ENCODE peak calls at places on chromosomes 11 and 22, in six cellular contexts. W is uterus, K is tibial artery, P is kidney, C is IMR-90, D is psoas muscle. E is an unnamed sample. For H3K4me1, the result is how much of the 10 kb centered on the place peaks cover.

GRCh38 chr22:16601437-16602223 is 9.0 kb upstream of the CCT8L2 start:
- DNase-seq in W (no peak), D (peak), K (no peak), P (no peak), C (no peak), E (no peak)

GRCh38 chr11:2737226-2737590 is 37.4 kb upstream of the KCNQ1OT1 start:
- DNase-seq in K (no peak), W (no peak), P (peak), C (no peak), D (no peak), E (no peak)

GRCh38 chr22:24401824-24402434 is 25.5 kb upstream of the ADORA2A start:
- DNase-seq in K (peak), D (no peak), P (peak), C (no peak), W (no peak), E (no peak)

GRCh38 chr11:6612816-6613136 is 760 bp upstream of the TAF10 start:
- DNase-seq in P (peak), C (no peak), K (peak), D (no peak), W (no peak), E (no peak)

GRCh38 chr11:1291295-1292017 is 18.0 kb downstream of the TOLLIP start:
- DNase-seq in P (peak), W (peak), K (peak), C (no peak), D (no peak), E (no peak)

GRCh38 chr11:10379022-10379421 is 74.1 kb downstream of the ADM start:
- DNase-seq in P (no peak), W (no peak), C (peak), D (no peak), K (no peak), E (peak)

GRCh38 chr11:33690290-33691050 is 10.2 kb downstream of the C11orf91 start:
- DNase-seq in K (peak), P (peak), C (peak), W (peak), D (peak), E (no peak)

GRCh38 chr11:67303989-67304411 is 670 bp downstream of the SSH3 start:
- DNase-seq in P (peak), K (peak), D (no peak), C (no peak), W (peak), E (peak)

GRCh38 chr11:102323542-102324261 is 6.4 kb downstream of the BIRC3 start:
- DNase-seq in C (peak), K (no peak), W (no peak), P (no peak), D (no peak), E (no peak)

GRCh38 chr11:33857924-33858323 is 34.0 kb downstream of the LMO2 start:
- DNase-seq in W (peak), K (peak), D (peak), C (peak), P (peak), E (peak)

GRCh38 chr22:35930933-35931332 is 97.7 kb downstream of the RBFOX2 start:
- DNase-seq in D (no peak), K (no peak), W (peak), C (peak), P (no peak), E (peak)

GRCh38 chr11:123509737-123510578 is 79.9 kb downstream of the GRAMD1B start:
- DNase-seq in C (peak), K (no peak), W (no peak), D (no peak), P (no peak), E (no peak)

GRCh38 chr22:19765477-19766234 is 5.1 kb downstream of the TBX1 start:
- DNase-seq in P (no peak), D (no peak), K (no peak), C (no peak), W (no peak), E (no peak)

GRCh38 chr11:120023551-120023950 is 114.4 kb downstream of the TRIM29 start:
- DNase-seq in P (no peak), W (no peak), D (no peak), K (no peak), C (no peak), E (no peak)

GRCh38 chr22:29359469-29359868 is 28.9 kb downstream of the AP1B1 start:
- DNase-seq in D (peak), C (peak), P (no peak), K (no peak), W (peak), E (peak)

GRCh38 chr11:75346296-75346695 is 5.2 kb downstream of the ARRB1 start:
- DNase-seq in D (no peak), P (peak), K (no peak), C (no peak), W (no peak), E (no peak)
- H3K4me1 ChIP-seq in D (under half), P (half or more), K (under half), C (half or more), W (under half), E (half or more)

GRCh38 chr11:77107950-77108349 is 5.3 kb downstream of the OMP start:
- DNase-seq in W (peak), D (peak), C (peak), K (peak), P (peak), E (no peak)
- TF ChIP-seq CTCF in W (no peak), D (no peak), C (no peak), K (no peak), P (no peak), E (no peak)

GRCh38 chr11:125072210-125072960 is 9.3 kb downstream of the SLC37A2 start:
- DNase-seq in P (no peak), D (no peak), W (no peak), C (no peak), K (no peak), E (peak)
- H3K4me3 ChIP-seq in P (no peak), D (no peak), W (no peak), C (no peak), K (no peak), E (no peak)

GRCh38 chr22:46857142-46857825 is 94.8 kb downstream of the TBC1D22A start:
- DNase-seq in P (no peak), D (no peak), K (no peak), C (no peak), W (no peak), E (no peak)

GRCh38 chr22:46853191-46853590 is 90.7 kb downstream of the TBC1D22A start:
- DNase-seq in P (no peak), D (no peak), K (no peak), W (no peak), C (no peak), E (no peak)

GRCh38 chr22:46852771-46853170 is 90.3 kb downstream of the TBC1D22A start:
- DNase-seq in D (no peak), W (no peak), P (no peak), K (no peak), C (no peak), E (no peak)

GRCh38 chr22:46851941-46852340 is 89.5 kb downstream of the TBC1D22A start:
- DNase-seq in D (no peak), P (no peak), W (no peak), C (no peak), K (no peak), E (no peak)

DNA sequence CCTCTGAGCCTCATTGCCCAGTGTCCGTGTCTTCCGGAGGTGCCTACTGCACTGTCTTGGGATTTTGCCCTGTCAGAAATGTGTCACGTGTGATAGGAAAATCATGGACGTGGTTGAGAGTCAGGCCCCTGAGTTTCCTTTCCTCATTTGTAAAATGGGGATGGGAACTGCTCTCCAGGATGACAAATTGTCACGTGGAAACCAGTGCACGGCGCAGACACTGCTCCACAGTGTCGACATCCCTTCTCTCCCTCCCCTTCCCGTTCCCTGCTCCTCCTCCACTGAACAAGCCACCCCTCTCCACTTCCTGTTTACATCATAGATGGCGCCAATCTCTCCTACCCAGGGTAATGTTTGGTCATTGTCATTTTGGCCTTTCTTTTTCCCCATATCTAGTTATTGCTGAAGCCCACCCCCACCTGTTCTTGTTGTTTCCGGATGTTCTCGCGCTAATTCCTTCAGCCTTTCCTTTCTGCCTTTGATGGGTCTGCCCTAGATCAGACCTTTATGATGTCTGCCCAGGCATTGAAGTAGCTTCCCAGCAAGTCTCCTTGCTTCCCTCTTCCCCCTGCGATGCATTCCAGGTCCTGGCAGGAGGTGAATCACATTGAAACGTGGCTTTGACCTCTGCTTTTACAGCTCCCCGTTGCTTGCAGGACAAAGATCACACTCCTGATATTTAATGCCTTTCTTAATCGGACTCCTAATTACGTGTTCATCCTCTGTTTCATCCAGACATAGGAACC is 91.8 kb downstream of the TBC1D22A start:
- DNase-seq in D (no peak), W (peak), K (peak), C (peak), P (no peak), E (no peak)
- H3K4me1 ChIP-seq in D (under half), W (under half), K (under half), C (under half), P (under half), E (under half)

GRCh38 chr11:65315866-65316233 is 1.2 kb downstream of the CDC42EP2 start:
- DNase-seq in C (no peak), P (no peak), W (no peak), D (no peak), K (no peak), E (no peak)
- TF ChIP-seq CTCF in C (no peak), P (no peak), W (no peak), D (no peak), K (no peak), E (peak)

GRCh38 chr11:35862666-35863065 is 81.2 kb upstream of the LDLRAD3 start:
- DNase-seq in D (no peak), P (no peak), K (no peak), W (no peak), C (no peak), E (no peak)
- H3K4me3 ChIP-seq in D (no peak), P (no peak), K (no peak), W (no peak), C (no peak), E (no peak)

GRCh38 chr11:78262710-78263109 is 74.0 kb downstream of the USP35 start:
- DNase-seq in P (no peak), D (no peak), C (peak), K (no peak), W (no peak), E (no peak)
- H3K4me1 ChIP-seq in P (under half), D (under half), C (under half), K (under half), W (under half), E (under half)

GRCh38 chr11:133930053-133930766 is 26.6 kb downstream of the IGSF9B start:
- DNase-seq in D (no peak), K (no peak), W (no peak), P (no peak), C (no peak), E (no peak)

GRCh38 chr11:133931449-133932060 is 25.2 kb downstream of the IGSF9B start:
- DNase-seq in W (no peak), K (no peak), D (no peak), C (no peak), P (no peak), E (no peak)

GRCh38 chr11:133928628-133929059 is 28.1 kb downstream of the IGSF9B start:
- DNase-seq in C (no peak), P (no peak), D (no peak), K (no peak), W (no peak), E (no peak)

GRCh38 chr11:133929401-133930052 is 27.2 kb downstream of the IGSF9B start:
- DNase-seq in D (no peak), P (no peak), K (no peak), C (no peak), W (no peak), E (no peak)

GRCh38 chr11:133930767-133931448 is 25.9 kb downstream of the IGSF9B start:
- DNase-seq in D (no peak), K (no peak), P (no peak), C (no peak), W (no peak), E (no peak)
- TF ChIP-seq CTCF in D (no peak), K (peak), P (no peak), C (peak), W (peak), E (peak)

GRCh38 chr22:37240941-37241320 is 3.1 kb downstream of the RAC2 start:
- DNase-seq in C (no peak), K (peak), P (peak), D (no peak), W (no peak), E (no peak)

GRCh38 chr22:37242395-37242918 is 1.6 kb downstream of the RAC2 start:
- DNase-seq in C (peak), W (peak), K (no peak), P (peak), D (peak), E (no peak)

GRCh38 chr22:37239336-37240239 is 4.5 kb downstream of the RAC2 start:
- DNase-seq in C (no peak), D (no peak), K (peak), W (no peak), P (no peak), E (no peak)

GRCh38 chr22:37240240-37240940 is 3.7 kb downstream of the RAC2 start:
- DNase-seq in W (no peak), P (no peak), D (no peak), K (no peak), C (no peak), E (peak)

DNA sequence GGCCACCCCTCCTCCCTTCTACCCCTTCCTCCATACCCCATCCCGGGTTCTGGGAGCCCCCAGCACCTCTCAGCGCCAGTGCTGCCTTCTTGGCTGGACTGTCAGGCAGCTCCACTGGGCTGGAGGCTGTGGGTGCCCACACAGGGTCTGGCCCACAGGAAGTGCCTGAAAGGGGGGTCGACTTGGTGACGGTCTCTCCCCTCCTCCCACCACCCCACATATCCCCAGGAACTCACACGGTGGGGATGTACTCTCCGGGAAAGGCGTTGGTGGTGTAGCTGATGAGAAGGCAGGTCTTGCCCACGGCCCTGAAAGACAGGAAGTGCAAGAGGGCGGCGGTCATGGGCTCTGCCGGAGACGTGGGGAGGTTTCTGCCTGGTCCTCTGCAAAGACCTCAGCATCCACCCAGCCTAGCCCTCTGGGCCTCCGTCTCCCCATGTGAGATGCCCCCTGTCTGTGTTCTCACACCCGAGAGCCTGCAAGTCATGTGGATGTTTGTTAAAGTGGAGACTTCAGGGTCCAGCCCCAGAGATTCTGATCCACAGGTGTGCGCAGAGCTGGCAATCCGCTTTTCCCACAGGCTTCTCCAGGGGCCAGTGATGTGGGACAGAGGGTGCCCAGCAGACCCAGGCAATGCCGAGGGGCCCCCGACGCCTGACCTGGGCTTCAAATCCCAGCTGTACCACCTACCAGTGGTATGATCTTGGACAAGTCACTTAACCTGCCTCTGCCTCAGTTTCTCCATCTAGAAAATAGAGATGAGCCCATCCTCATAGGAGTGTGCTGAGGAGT is 2.5 kb downstream of the RAC2 start:
- DNase-seq in C (no peak), D (no peak), K (no peak), P (peak), W (no peak), E (no peak)
- H3K4me3 ChIP-seq in C (no peak), D (no peak), K (no peak), P (no peak), W (no peak), E (no peak)

DNA sequence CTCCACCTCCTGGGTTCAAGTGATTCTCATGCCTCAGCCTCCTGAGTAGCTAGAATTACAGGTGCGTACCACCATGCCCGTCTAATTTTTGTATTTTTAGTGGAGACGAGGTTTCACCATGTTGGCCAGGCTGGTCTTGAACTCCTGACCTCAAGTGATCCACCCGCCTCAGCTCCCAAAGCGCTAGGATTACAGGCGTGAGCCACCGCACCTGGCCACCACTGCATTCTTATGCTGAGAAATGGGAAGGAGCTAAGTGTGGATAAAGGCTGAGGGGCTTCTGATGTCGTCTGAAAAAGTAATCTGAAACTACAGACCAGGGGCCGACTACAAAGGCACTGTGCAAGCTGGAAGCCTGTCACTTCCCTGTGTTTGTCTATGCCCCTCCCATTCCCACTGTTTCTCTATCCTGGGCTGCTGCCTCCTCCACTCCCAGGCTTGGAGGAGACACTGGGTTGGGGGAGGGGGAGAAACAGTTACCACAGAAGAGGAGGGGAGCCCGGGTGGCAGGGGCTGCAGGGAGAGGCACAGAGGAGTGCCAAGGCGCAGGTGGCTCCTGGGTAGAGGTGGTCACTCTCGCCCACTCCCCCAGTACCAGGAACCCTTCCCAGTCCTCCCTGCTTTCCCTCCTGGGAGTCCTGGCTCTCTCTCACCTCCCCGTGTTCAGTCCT is 2.9 kb upstream of the MTA2 start:
- DNase-seq in C (no peak), D (no peak), P (no peak), K (no peak), W (no peak), E (no peak)
- H3K4me1 ChIP-seq in C (under half), D (under half), P (under half), K (under half), W (under half), E (under half)